ENCODE peak calls at places on chromosome 7, in eight cellular contexts. One of them, this sample, is unnamed. For H3K9me3, the result is how much of the 10 kb centered on the place peaks cover.

GRCh38 chr7:141291541-141291940 is 217.7 kb downstream of the TMEM178B start:
- DNase-seq in suprapubic skin: no peak
- DNase-seq in upper lobe of right lung: no peak
- DNase-seq in RWPE2: no peak
- DNase-seq in sigmoid colon: no peak
- DNase-seq in WERI-Rb-1: no peak
- DNase-seq in mammary epithelial cell: no peak
- DNase-seq in HCT116: no peak
- DNase-seq in this sample: no peak

GRCh38 chr7:151794508-151795167 is 82.3 kb downstream of the PRKAG2 start:
- DNase-seq in suprapubic skin: no peak
- DNase-seq in upper lobe of right lung: peak
- DNase-seq in RWPE2: no peak
- DNase-seq in sigmoid colon: peak
- DNase-seq in WERI-Rb-1: peak
- DNase-seq in mammary epithelial cell: no peak
- DNase-seq in HCT116: no peak
- DNase-seq in this sample: peak

GRCh38 chr7:56092789-56093531 is at the start of gene PHKG1:
- DNase-seq in suprapubic skin: peak
- DNase-seq in upper lobe of right lung: peak
- DNase-seq in RWPE2: no peak
- DNase-seq in sigmoid colon: peak
- DNase-seq in WERI-Rb-1: peak
- DNase-seq in mammary epithelial cell: peak
- DNase-seq in HCT116: no peak
- DNase-seq in this sample: peak

GRCh38 chr7:141151726-141152125 is 77.9 kb downstream of the TMEM178B start:
- DNase-seq in suprapubic skin: no peak
- DNase-seq in upper lobe of right lung: no peak
- DNase-seq in RWPE2: no peak
- DNase-seq in sigmoid colon: no peak
- DNase-seq in WERI-Rb-1: no peak
- DNase-seq in mammary epithelial cell: no peak
- DNase-seq in HCT116: no peak
- DNase-seq in this sample: no peak

GRCh38 chr7:50781371-50781770 is 1.3 kb downstream of the GRB10 start:
- DNase-seq in suprapubic skin: no peak
- DNase-seq in upper lobe of right lung: no peak
- DNase-seq in RWPE2: no peak
- DNase-seq in sigmoid colon: no peak
- DNase-seq in WERI-Rb-1: peak
- DNase-seq in mammary epithelial cell: no peak
- DNase-seq in HCT116: no peak
- DNase-seq in this sample: no peak

GRCh38 chr7:44064791-44065430 is 456 bp downstream of the PGAM2 start:
- DNase-seq in suprapubic skin: peak
- DNase-seq in upper lobe of right lung: peak
- DNase-seq in RWPE2: peak
- DNase-seq in sigmoid colon: peak
- DNase-seq in WERI-Rb-1: peak
- DNase-seq in mammary epithelial cell: no peak
- DNase-seq in HCT116: no peak
- DNase-seq in this sample: no peak

GRCh38 chr7:80841566-80842478 is 77.0 kb downstream of the SEMA3C start:
- DNase-seq in suprapubic skin: no peak
- DNase-seq in upper lobe of right lung: no peak
- DNase-seq in RWPE2: no peak
- DNase-seq in sigmoid colon: no peak
- DNase-seq in WERI-Rb-1: no peak
- DNase-seq in mammary epithelial cell: no peak
- DNase-seq in HCT116: no peak
- DNase-seq in this sample: no peak

GRCh38 chr7:100572949-100573675 is 588 bp downstream of the SAP25 start:
- DNase-seq in suprapubic skin: no peak
- DNase-seq in upper lobe of right lung: peak
- DNase-seq in RWPE2: no peak
- DNase-seq in sigmoid colon: no peak
- DNase-seq in WERI-Rb-1: no peak
- DNase-seq in mammary epithelial cell: no peak
- DNase-seq in HCT116: no peak
- DNase-seq in this sample: no peak

GRCh38 chr7:101418694-101419093 is 56.0 kb downstream of the COL26A1 start:
- DNase-seq in suprapubic skin: no peak
- DNase-seq in upper lobe of right lung: no peak
- DNase-seq in RWPE2: no peak
- DNase-seq in sigmoid colon: no peak
- DNase-seq in WERI-Rb-1: no peak
- DNase-seq in mammary epithelial cell: no peak
- DNase-seq in HCT116: no peak
- DNase-seq in this sample: no peak

GRCh38 chr7:137449016-137449415 is 105.5 kb upstream of the PTN start:
- DNase-seq in suprapubic skin: no peak
- DNase-seq in upper lobe of right lung: no peak
- DNase-seq in RWPE2: no peak
- DNase-seq in sigmoid colon: no peak
- DNase-seq in WERI-Rb-1: no peak
- DNase-seq in mammary epithelial cell: no peak
- DNase-seq in HCT116: no peak
- DNase-seq in this sample: peak

GRCh38 chr7:129859188-129859587 is 93.6 kb downstream of the UBE2H start:
- DNase-seq in suprapubic skin: no peak
- DNase-seq in upper lobe of right lung: no peak
- DNase-seq in RWPE2: no peak
- DNase-seq in sigmoid colon: no peak
- DNase-seq in WERI-Rb-1: no peak
- DNase-seq in mammary epithelial cell: peak
- DNase-seq in HCT116: no peak
- DNase-seq in this sample: peak

GRCh38 chr7:43890468-43890867 is 15.9 kb downstream of the URGCP start:
- DNase-seq in suprapubic skin: no peak
- DNase-seq in upper lobe of right lung: no peak
- DNase-seq in RWPE2: no peak
- DNase-seq in sigmoid colon: no peak
- DNase-seq in WERI-Rb-1: peak
- DNase-seq in mammary epithelial cell: no peak
- DNase-seq in HCT116: no peak
- DNase-seq in this sample: no peak

GRCh38 chr7:150778738-150779301 is 21.3 kb downstream of the TMEM176B start:
- DNase-seq in suprapubic skin: peak
- DNase-seq in upper lobe of right lung: peak
- DNase-seq in RWPE2: no peak
- DNase-seq in sigmoid colon: peak
- DNase-seq in WERI-Rb-1: peak
- DNase-seq in mammary epithelial cell: peak
- DNase-seq in HCT116: peak
- DNase-seq in this sample: peak

GRCh38 chr7:78221961-78222751 is 423.6 kb downstream of the PHTF2 start:
- DNase-seq in suprapubic skin: no peak
- DNase-seq in upper lobe of right lung: no peak
- DNase-seq in RWPE2: no peak
- DNase-seq in sigmoid colon: no peak
- DNase-seq in WERI-Rb-1: no peak
- DNase-seq in mammary epithelial cell: no peak
- DNase-seq in HCT116: no peak
- DNase-seq in this sample: peak

GRCh38 chr7:74001150-74001494 is 26.9 kb upstream of the ELN start:
- DNase-seq in suprapubic skin: no peak
- DNase-seq in upper lobe of right lung: no peak
- DNase-seq in RWPE2: no peak
- DNase-seq in sigmoid colon: no peak
- DNase-seq in WERI-Rb-1: no peak
- DNase-seq in mammary epithelial cell: no peak
- DNase-seq in HCT116: no peak
- DNase-seq in this sample: no peak

GRCh38 chr7:71424166-71424803 is 292.3 kb downstream of the GALNT17 start:
- DNase-seq in suprapubic skin: no peak
- DNase-seq in upper lobe of right lung: no peak
- DNase-seq in RWPE2: no peak
- DNase-seq in sigmoid colon: no peak
- DNase-seq in WERI-Rb-1: no peak
- DNase-seq in mammary epithelial cell: no peak
- DNase-seq in HCT116: no peak
- DNase-seq in this sample: peak

GRCh38 chr7:4667776-4668509 is 14.2 kb upstream of the FOXK1 start:
- DNase-seq in suprapubic skin: no peak
- DNase-seq in upper lobe of right lung: no peak
- DNase-seq in RWPE2: no peak
- DNase-seq in sigmoid colon: peak
- DNase-seq in WERI-Rb-1: no peak
- DNase-seq in mammary epithelial cell: peak
- DNase-seq in HCT116: no peak
- DNase-seq in this sample: peak

GRCh38 chr7:100087055-100087750 is 1.6 kb upstream of the COPS6 start:
- DNase-seq in suprapubic skin: no peak
- DNase-seq in upper lobe of right lung: no peak
- DNase-seq in RWPE2: no peak
- DNase-seq in sigmoid colon: no peak
- DNase-seq in WERI-Rb-1: no peak
- DNase-seq in mammary epithelial cell: peak
- DNase-seq in HCT116: no peak
- DNase-seq in this sample: peak

GRCh38 chr7:40704172-40704571 is 569.4 kb downstream of the SUGCT start:
- DNase-seq in suprapubic skin: no peak
- DNase-seq in upper lobe of right lung: no peak
- DNase-seq in RWPE2: no peak
- DNase-seq in sigmoid colon: no peak
- DNase-seq in WERI-Rb-1: peak
- DNase-seq in mammary epithelial cell: no peak
- DNase-seq in HCT116: no peak
- DNase-seq in this sample: no peak

GRCh38 chr7:31062746-31063435 is 10.8 kb downstream of the ADCYAP1R1 start:
- DNase-seq in suprapubic skin: no peak
- DNase-seq in upper lobe of right lung: no peak
- DNase-seq in RWPE2: no peak
- DNase-seq in sigmoid colon: no peak
- DNase-seq in WERI-Rb-1: no peak
- DNase-seq in mammary epithelial cell: no peak
- DNase-seq in HCT116: no peak
- DNase-seq in this sample: no peak

GRCh38 chr7:131522325-131522920 is 34.0 kb downstream of the PODXL start:
- DNase-seq in suprapubic skin: no peak
- DNase-seq in upper lobe of right lung: no peak
- DNase-seq in RWPE2: no peak
- DNase-seq in sigmoid colon: peak
- DNase-seq in WERI-Rb-1: no peak
- DNase-seq in mammary epithelial cell: no peak
- DNase-seq in HCT116: no peak
- DNase-seq in this sample: no peak

GRCh38 chr7:7347045-7347444 is 164.7 kb downstream of the C1GALT1 start:
- DNase-seq in suprapubic skin: no peak
- DNase-seq in upper lobe of right lung: no peak
- DNase-seq in RWPE2: no peak
- DNase-seq in sigmoid colon: no peak
- DNase-seq in WERI-Rb-1: no peak
- DNase-seq in mammary epithelial cell: no peak
- DNase-seq in HCT116: no peak
- DNase-seq in this sample: no peak

GRCh38 chr7:42745357-42746022 is 166.4 kb downstream of the C7orf25 start:
- DNase-seq in suprapubic skin: no peak
- DNase-seq in upper lobe of right lung: no peak
- DNase-seq in RWPE2: no peak
- DNase-seq in sigmoid colon: no peak
- DNase-seq in WERI-Rb-1: peak
- DNase-seq in mammary epithelial cell: no peak
- DNase-seq in HCT116: peak
- DNase-seq in this sample: no peak

GRCh38 chr7:153939177-153939576 is 113.0 kb upstream of the DPP6 start:
- DNase-seq in suprapubic skin: no peak
- DNase-seq in upper lobe of right lung: no peak
- DNase-seq in RWPE2: no peak
- DNase-seq in sigmoid colon: no peak
- DNase-seq in WERI-Rb-1: no peak
- DNase-seq in mammary epithelial cell: no peak
- DNase-seq in HCT116: no peak
- DNase-seq in this sample: no peak
- H3K9me3 ChIP-seq in suprapubic skin: under half
- H3K9me3 ChIP-seq in upper lobe of right lung: under half
- H3K9me3 ChIP-seq in RWPE2: under half
- H3K9me3 ChIP-seq in sigmoid colon: under half
- H3K9me3 ChIP-seq in WERI-Rb-1: under half
- H3K9me3 ChIP-seq in mammary epithelial cell: under half
- H3K9me3 ChIP-seq in HCT116: under half
- H3K9me3 ChIP-seq in this sample: under half

GRCh38 chr7:29214816-29215215 is 20.2 kb downstream of the CHN2 start:
- DNase-seq in suprapubic skin: no peak
- DNase-seq in upper lobe of right lung: no peak
- DNase-seq in RWPE2: no peak
- DNase-seq in sigmoid colon: no peak
- DNase-seq in WERI-Rb-1: no peak
- DNase-seq in mammary epithelial cell: no peak
- DNase-seq in HCT116: no peak
- DNase-seq in this sample: no peak
- H3K9me3 ChIP-seq in suprapubic skin: under half
- H3K9me3 ChIP-seq in upper lobe of right lung: under half
- H3K9me3 ChIP-seq in RWPE2: under half
- H3K9me3 ChIP-seq in sigmoid colon: under half
- H3K9me3 ChIP-seq in WERI-Rb-1: under half
- H3K9me3 ChIP-seq in mammary epithelial cell: under half
- H3K9me3 ChIP-seq in HCT116: under half
- H3K9me3 ChIP-seq in this sample: under half

GRCh38 chr7:157570531-157571200 is 233.9 kb downstream of the DNAJB6 start:
- DNase-seq in suprapubic skin: no peak
- DNase-seq in upper lobe of right lung: no peak
- DNase-seq in RWPE2: no peak
- DNase-seq in sigmoid colon: peak
- DNase-seq in WERI-Rb-1: no peak
- DNase-seq in mammary epithelial cell: no peak
- DNase-seq in HCT116: no peak
- DNase-seq in this sample: peak
- H3K9me3 ChIP-seq in suprapubic skin: under half
- H3K9me3 ChIP-seq in upper lobe of right lung: under half
- H3K9me3 ChIP-seq in RWPE2: under half
- H3K9me3 ChIP-seq in sigmoid colon: under half
- H3K9me3 ChIP-seq in WERI-Rb-1: under half
- H3K9me3 ChIP-seq in mammary epithelial cell: under half
- H3K9me3 ChIP-seq in HCT116: under half
- H3K9me3 ChIP-seq in this sample: under half

GRCh38 chr7:11243739-11244138 is 270.1 kb downstream of the PHF14 start:
- DNase-seq in suprapubic skin: no peak
- DNase-seq in upper lobe of right lung: no peak
- DNase-seq in RWPE2: no peak
- DNase-seq in sigmoid colon: no peak
- DNase-seq in WERI-Rb-1: no peak
- DNase-seq in mammary epithelial cell: no peak
- DNase-seq in HCT116: no peak
- DNase-seq in this sample: no peak

GRCh38 chr7:11237742-11238141 is 264.1 kb downstream of the PHF14 start:
- DNase-seq in suprapubic skin: no peak
- DNase-seq in upper lobe of right lung: no peak
- DNase-seq in RWPE2: no peak
- DNase-seq in sigmoid colon: no peak
- DNase-seq in WERI-Rb-1: no peak
- DNase-seq in mammary epithelial cell: no peak
- DNase-seq in HCT116: no peak
- DNase-seq in this sample: no peak

GRCh38 chr7:11236680-11237079 is 263.0 kb downstream of the PHF14 start:
- DNase-seq in suprapubic skin: no peak
- DNase-seq in upper lobe of right lung: no peak
- DNase-seq in RWPE2: no peak
- DNase-seq in sigmoid colon: no peak
- DNase-seq in WERI-Rb-1: no peak
- DNase-seq in mammary epithelial cell: no peak
- DNase-seq in HCT116: no peak
- DNase-seq in this sample: no peak

GRCh38 chr7:11235491-11235890 is 261.8 kb downstream of the PHF14 start:
- DNase-seq in suprapubic skin: no peak
- DNase-seq in upper lobe of right lung: no peak
- DNase-seq in RWPE2: no peak
- DNase-seq in sigmoid colon: no peak
- DNase-seq in WERI-Rb-1: peak
- DNase-seq in mammary epithelial cell: no peak
- DNase-seq in HCT116: no peak
- DNase-seq in this sample: no peak

GRCh38 chr7:11239311-11239710 is 265.6 kb downstream of the PHF14 start:
- DNase-seq in suprapubic skin: no peak
- DNase-seq in upper lobe of right lung: no peak
- DNase-seq in RWPE2: no peak
- DNase-seq in sigmoid colon: no peak
- DNase-seq in WERI-Rb-1: no peak
- DNase-seq in mammary epithelial cell: no peak
- DNase-seq in HCT116: no peak
- DNase-seq in this sample: no peak
- H3K9me3 ChIP-seq in suprapubic skin: under half
- H3K9me3 ChIP-seq in upper lobe of right lung: under half
- H3K9me3 ChIP-seq in RWPE2: under half
- H3K9me3 ChIP-seq in sigmoid colon: under half
- H3K9me3 ChIP-seq in WERI-Rb-1: under half
- H3K9me3 ChIP-seq in mammary epithelial cell: under half
- H3K9me3 ChIP-seq in HCT116: under half
- H3K9me3 ChIP-seq in this sample: under half